ENCODE peak calls at places on chromosomes 2 and 18, in four cellular contexts. H, N, S and C are unnamed samples.
A peak's percentile ranks its signal among the peaks of the same experiment; 100 is the strongest.

GRCh38 chr2:227125506-227125905 is 38.5 kb downstream of the COL4A4 start:
- DNase-seq in H (no peak), N (no peak), S (no peak), C (peak; percentile 28)

GRCh38 chr2:235747868-235748144 is 254.0 kb downstream of the AGAP1 start:
- DNase-seq in H (no peak), N (no peak), S (no peak), C (no peak)

GRCh38 chr2:85799215-85799956 is 45.6 kb downstream of the ATOH8 start:
- DNase-seq in S (no peak), H (no peak), N (no peak), C (no peak)

GRCh38 chr18:8469793-8470192 is 139.4 kb upstream of the RAB12 start:
- DNase-seq in N (peak; percentile 71), H (peak; percentile 59), S (peak; percentile 50), C (no peak)

GRCh38 chr2:83972123-83972522 is 487.0 kb downstream of the SUCLG1 start:
- DNase-seq in S (no peak), N (no peak), H (no peak), C (no peak)

GRCh38 chr2:46114981-46115380 is 182.2 kb upstream of the EPAS1 start:
- DNase-seq in S (no peak), N (no peak), H (no peak), C (no peak)

GRCh38 chr2:151716721-151717120 is 17.6 kb downstream of the NEB start:
- DNase-seq in N (no peak), H (peak; percentile 6), S (no peak), C (no peak)

GRCh38 chr2:234967201-234967873 is 15.5 kb downstream of the SH3BP4 start:
- DNase-seq in S (no peak), H (no peak), N (no peak), C (no peak)

GRCh38 chr18:13516855-13517254 is 209.5 kb downstream of the FAM210A start:
- DNase-seq in H (no peak), S (no peak), N (no peak), C (no peak)

GRCh38 chr18:3874593-3874992 is 424.6 kb downstream of the TGIF1 start:
- DNase-seq in N (no peak), H (no peak), S (no peak), C (no peak)

GRCh38 chr18:3872651-3873050 is 422.7 kb downstream of the TGIF1 start:
- DNase-seq in N (no peak), H (no peak), S (peak; percentile 14), C (no peak)

GRCh38 chr18:3871687-3872086 is 421.7 kb downstream of the TGIF1 start:
- DNase-seq in N (no peak), S (no peak), H (no peak), C (no peak)

GRCh38 chr18:3873698-3874495 is 423.9 kb downstream of the TGIF1 start:
- DNase-seq in H (no peak), N (no peak), S (peak; percentile 21), C (no peak)

GRCh38 chr18:3873211-3873610 is 423.2 kb downstream of the TGIF1 start:
- DNase-seq in S (no peak), H (no peak), N (no peak), C (no peak)
- TF ChIP-seq CTCF in S (no peak), H (no peak), N (no peak), C (no peak)

GRCh38 chr18:46468431-46469180 is 188.4 kb downstream of the LOXHD1 start:
- DNase-seq in N (no peak), S (no peak), H (no peak), C (no peak)

GRCh38 chr18:46461993-46462392 is 195.0 kb downstream of the LOXHD1 start:
- DNase-seq in S (no peak), N (no peak), H (no peak), C (no peak)

GRCh38 chr18:46462523-46462922 is 194.5 kb downstream of the LOXHD1 start:
- DNase-seq in N (no peak), H (no peak), S (no peak), C (no peak)

GRCh38 chr18:46466236-46467160 is 190.5 kb downstream of the LOXHD1 start:
- DNase-seq in H (no peak), S (no peak), N (no peak), C (no peak)

DNA sequence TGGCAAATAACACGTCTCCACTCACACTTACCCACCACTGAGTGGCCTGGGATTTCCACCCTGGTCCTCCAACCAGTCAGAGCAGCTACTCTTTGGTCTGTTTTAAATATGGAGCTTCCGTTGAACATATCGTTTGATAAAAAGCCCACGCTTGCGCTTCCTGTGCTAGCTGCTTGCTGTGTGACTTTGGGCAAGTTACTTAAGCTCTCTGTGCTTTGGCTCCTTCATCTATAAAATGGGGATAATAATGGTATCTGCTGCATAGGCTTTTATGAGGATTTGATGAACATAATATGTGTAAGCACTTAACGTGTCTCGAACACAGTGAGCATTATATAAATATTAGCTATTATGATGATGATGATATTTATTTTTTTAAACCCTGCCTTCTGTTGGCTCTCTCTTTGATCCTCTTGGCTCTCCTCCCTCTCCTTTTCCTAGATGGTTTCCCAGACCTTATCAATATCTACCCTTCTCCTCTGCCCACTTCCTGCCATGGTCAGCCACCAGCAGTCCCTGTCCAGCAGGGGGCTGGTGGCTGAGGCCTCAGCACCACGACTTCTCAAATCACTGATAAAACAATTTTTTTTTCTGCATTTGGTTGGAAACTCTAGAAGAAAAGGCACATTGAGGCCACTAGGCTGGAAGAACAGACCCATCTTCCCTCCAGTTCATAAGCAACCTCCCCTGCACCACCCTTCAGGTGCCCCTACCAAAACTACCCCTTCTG is 191.9 kb downstream of the LOXHD1 start:
- DNase-seq in N (no peak), H (no peak), S (no peak), C (no peak)
- TF ChIP-seq CTCF in N (peak; percentile 40), H (peak; percentile 43), S (peak; percentile 32), C (peak; percentile 57)

DNA sequence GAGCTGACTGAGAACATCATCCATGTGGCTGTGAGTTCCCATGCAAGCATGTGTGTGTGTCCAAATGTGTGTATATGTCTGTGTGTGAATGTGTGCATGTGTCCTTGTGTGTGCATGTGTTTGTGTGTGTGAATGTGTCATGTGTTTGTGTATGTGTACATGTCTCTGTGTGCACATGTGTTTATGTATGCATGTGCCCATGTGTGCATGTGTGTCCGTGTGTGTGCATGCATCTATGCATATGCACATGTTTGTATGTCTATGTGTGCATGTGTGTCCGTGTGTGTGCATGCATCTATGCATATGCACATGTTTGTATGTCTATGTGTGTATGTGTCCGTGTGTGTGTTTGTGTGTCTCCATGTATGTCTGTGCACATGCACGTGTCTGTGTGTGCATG is 99.7 kb downstream of the LBH start:
- DNase-seq in S (no peak), H (no peak), N (no peak), C (no peak)
- TF ChIP-seq CTCF in S (no peak), H (no peak), N (no peak), C (no peak)

GRCh38 chr18:66949419-66949818 is 345.5 kb upstream of the CDH19 start:
- DNase-seq in S (no peak), H (no peak), N (no peak), C (no peak)

DNA sequence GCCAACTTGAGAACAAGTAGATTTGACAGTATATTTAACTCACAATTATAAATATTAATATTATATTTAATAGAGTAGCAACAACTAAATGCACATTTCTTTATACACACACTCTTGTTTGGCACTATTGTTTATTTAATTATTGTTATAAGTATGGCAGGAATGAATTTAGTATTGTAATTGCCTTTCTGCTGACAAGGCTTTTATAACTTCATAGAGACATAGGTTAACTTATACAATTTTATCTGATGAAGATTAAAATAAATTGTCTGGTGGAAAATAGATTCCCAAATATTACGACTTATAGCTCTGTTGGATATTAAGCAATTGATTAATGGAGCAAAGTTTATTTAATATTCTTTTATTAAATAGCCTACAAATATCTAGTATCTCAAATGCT is 347.9 kb upstream of the CDH19 start:
- DNase-seq in S (no peak), H (no peak), N (no peak), C (no peak)
- TF ChIP-seq CTCF in S (no peak), H (no peak), N (no peak), C (no peak)

DNA sequence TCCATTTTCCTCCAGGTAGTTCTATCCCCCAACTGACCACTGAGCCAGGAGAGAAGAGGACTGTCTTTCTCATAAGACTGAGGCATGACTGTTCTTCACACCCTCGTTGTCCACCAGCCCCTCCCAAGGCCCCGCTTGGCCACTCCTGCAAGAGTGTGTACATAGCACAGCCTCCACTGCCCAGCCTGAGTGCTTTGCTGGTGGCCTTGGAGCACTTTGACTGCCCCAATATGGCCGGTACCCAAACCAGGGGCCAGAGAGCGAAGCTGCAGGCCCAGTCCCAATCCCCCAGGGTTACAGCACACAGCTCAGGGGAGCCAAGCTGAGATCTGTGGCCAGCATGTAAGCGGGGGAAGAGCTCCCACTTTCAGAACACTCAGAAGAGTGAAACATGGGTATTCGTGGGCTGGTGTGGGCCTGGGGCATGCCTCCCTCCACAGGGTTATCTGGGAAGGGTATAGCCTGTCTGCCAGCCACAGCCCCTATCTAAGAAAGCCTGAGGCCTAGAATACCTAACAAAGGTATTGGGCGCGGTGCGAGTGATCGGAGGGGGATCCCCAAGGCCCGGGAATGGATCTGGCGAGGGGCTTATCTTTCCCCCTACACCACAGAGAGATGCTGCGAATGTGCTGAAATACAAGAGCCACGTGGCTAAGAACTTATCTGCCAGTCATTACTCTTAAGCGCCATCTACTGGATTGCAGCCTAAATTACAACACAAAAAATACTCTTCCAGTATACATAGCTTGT is 163.8 kb downstream of the WDPCP start:
- DNase-seq in N (peak; percentile 1), H (peak; percentile 41), S (peak; percentile 62), C (no peak)
- TF ChIP-seq CTCF in N (peak; percentile 51), H (peak; percentile 66), S (peak; percentile 66), C (peak; percentile 57)

GRCh38 chr2:167411367-167411766 is 523.1 kb downstream of the XIRP2 start:
- DNase-seq in S (no peak), H (no peak), N (no peak), C (no peak)
- TF ChIP-seq CTCF in S (no peak), H (no peak), N (no peak), C (no peak)

DNA sequence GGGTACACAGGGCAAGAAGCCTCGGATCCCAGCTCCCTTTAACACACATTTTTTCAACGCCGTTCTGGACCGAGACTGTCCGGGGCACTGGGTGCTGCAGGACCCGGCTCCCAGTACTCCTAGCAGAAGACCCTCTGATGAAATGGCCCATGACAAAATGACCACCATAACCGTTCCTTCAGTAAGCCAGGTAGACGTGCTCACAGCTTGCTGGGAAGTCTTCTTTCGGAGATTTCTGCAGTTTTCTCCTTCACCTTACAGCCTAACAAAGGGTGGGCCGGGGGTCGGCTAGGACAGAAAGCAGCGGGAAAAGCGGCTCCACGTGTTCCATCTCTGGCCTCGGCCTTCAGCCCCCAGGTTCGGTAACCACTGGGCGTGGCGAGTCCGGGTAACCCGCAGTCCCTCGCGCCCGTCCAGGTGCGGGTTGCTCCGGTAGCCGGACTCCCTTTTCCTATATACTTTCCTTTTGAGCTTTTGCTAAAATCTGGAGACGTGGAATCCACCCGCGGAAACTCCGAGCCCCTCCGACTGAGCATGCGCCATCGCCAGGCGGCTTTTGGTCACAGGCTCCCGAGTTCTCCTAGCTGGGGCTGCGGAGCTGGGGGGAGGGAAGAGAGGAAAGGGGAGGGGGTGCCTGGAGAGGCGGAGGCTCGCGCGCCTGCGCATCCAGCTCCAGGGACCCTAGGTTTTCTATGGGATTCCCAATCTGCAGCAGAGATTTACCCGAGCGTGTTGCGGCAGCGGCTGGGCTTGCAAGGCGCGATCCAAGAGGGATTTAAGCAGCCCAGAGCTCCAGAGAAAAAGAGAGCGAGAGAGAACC is at the start of gene VSNL1:
- DNase-seq in H (peak; percentile 94), S (peak; percentile 30), N (peak; percentile 93), C (peak; percentile 92)
- TF ChIP-seq CTCF in H (no peak), S (no peak), N (no peak), C (peak; percentile 15)